ENCODE peak calls at places on chromosomes 5 and 9, in five cellular contexts. One of them, this sample, is unnamed.

GRCh38 chr5:14497276-14497675 is 84.3 kb upstream of the OTULINL start:
- DNase-seq in H9: no peak
- DNase-seq in H1: no peak
- DNase-seq in mesenchymal stem cell: no peak
- DNase-seq in neuronal stem cell: no peak
- DNase-seq in this sample: no peak

GRCh38 chr5:154523104-154523503 is 45.1 kb upstream of the HAND1 start:
- DNase-seq in neuronal stem cell: no peak
- DNase-seq in H1: no peak
- DNase-seq in mesenchymal stem cell: no peak
- DNase-seq in H9: no peak
- DNase-seq in this sample: no peak

GRCh38 chr9:133238272-133238850 is 29.3 kb upstream of the OBP2B start:
- DNase-seq in mesenchymal stem cell: peak
- DNase-seq in neuronal stem cell: peak
- DNase-seq in H1: peak
- DNase-seq in H9: peak
- DNase-seq in this sample: peak

GRCh38 chr5:123097871-123098735 is 9.1 kb downstream of the PRDM6 start:
- DNase-seq in neuronal stem cell: no peak
- DNase-seq in H1: no peak
- DNase-seq in H9: no peak
- DNase-seq in mesenchymal stem cell: no peak
- DNase-seq in this sample: no peak

GRCh38 chr9:123376218-123377071 is 20.4 kb downstream of the CRB2 start:
- DNase-seq in mesenchymal stem cell: no peak
- DNase-seq in neuronal stem cell: no peak
- DNase-seq in H9: no peak
- DNase-seq in H1: no peak
- DNase-seq in this sample: no peak

GRCh38 chr9:114378883-114379282 is 8.9 kb downstream of the AKNA start:
- DNase-seq in H9: no peak
- DNase-seq in mesenchymal stem cell: no peak
- DNase-seq in H1: no peak
- DNase-seq in neuronal stem cell: no peak
- DNase-seq in this sample: no peak

GRCh38 chr9:117276444-117276843 is 138.4 kb downstream of the ASTN2 start:
- DNase-seq in H1: no peak
- DNase-seq in mesenchymal stem cell: no peak
- DNase-seq in H9: no peak
- DNase-seq in neuronal stem cell: no peak
- DNase-seq in this sample: no peak

GRCh38 chr5:27797220-27797619 is 758.8 kb upstream of the CDH9 start:
- DNase-seq in mesenchymal stem cell: no peak
- DNase-seq in neuronal stem cell: no peak
- DNase-seq in H9: no peak
- DNase-seq in H1: no peak
- DNase-seq in this sample: no peak

GRCh38 chr5:172895549-172895948 is 61.5 kb downstream of the ERGIC1 start:
- DNase-seq in H9: no peak
- DNase-seq in neuronal stem cell: no peak
- DNase-seq in mesenchymal stem cell: no peak
- DNase-seq in H1: no peak
- DNase-seq in this sample: no peak

GRCh38 chr9:80664327-80665210 is 1024.8 kb downstream of the TLE1 start:
- DNase-seq in H1: no peak
- DNase-seq in neuronal stem cell: no peak
- DNase-seq in mesenchymal stem cell: peak
- DNase-seq in H9: no peak
- DNase-seq in this sample: no peak

GRCh38 chr5:89457411-89458329 is 574.7 kb upstream of the MEF2C start:
- DNase-seq in H9: no peak
- DNase-seq in H1: no peak
- DNase-seq in mesenchymal stem cell: peak
- DNase-seq in neuronal stem cell: no peak
- DNase-seq in this sample: no peak

GRCh38 chr9:33263936-33264472 is 504 bp downstream of the BAG1 start:
- DNase-seq in H1: no peak
- DNase-seq in H9: peak
- DNase-seq in neuronal stem cell: no peak
- DNase-seq in mesenchymal stem cell: peak
- DNase-seq in this sample: no peak
- H4K91ac ChIP-seq in H1: peak
- H4K91ac ChIP-seq in H9: no peak
- H4K91ac ChIP-seq in neuronal stem cell: no peak
- H4K91ac ChIP-seq in mesenchymal stem cell: no peak
- H4K91ac ChIP-seq in this sample: peak

GRCh38 chr5:109563189-109563588 is 126.5 kb upstream of the MAN2A1 start:
- DNase-seq in neuronal stem cell: no peak
- DNase-seq in mesenchymal stem cell: no peak
- DNase-seq in H9: no peak
- DNase-seq in H1: no peak
- DNase-seq in this sample: no peak
- H2BK12ac ChIP-seq in neuronal stem cell: no peak
- H2BK12ac ChIP-seq in mesenchymal stem cell: no peak
- H2BK12ac ChIP-seq in H9: no peak
- H2BK12ac ChIP-seq in H1: no peak
- H2BK12ac ChIP-seq in this sample: no peak

DNA sequence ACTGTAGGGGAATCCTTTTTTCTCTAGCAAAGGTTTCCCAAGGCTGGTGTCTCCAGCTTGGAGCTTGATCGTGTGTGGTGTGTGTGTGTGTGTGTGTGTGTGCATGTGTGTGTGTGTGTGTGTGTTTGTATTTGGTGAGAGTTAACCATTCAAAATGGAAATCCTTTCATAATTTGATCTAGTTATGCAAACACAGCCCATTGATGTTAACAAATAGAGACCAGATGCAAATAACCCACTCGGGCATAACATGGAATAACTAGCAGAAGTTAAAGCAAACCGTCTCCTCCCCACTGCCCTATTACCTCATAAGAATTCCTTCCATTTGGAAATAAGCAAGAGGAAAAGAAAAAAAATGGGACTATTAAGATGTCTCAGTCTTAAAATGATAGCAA is 24.9 kb upstream of the ZSWIM6 start:
- DNase-seq in mesenchymal stem cell: no peak
- DNase-seq in H1: no peak
- DNase-seq in neuronal stem cell: no peak
- DNase-seq in H9: no peak
- DNase-seq in this sample: no peak
- H3K23ac ChIP-seq in mesenchymal stem cell: no peak
- H3K23ac ChIP-seq in H1: no peak
- H3K23ac ChIP-seq in neuronal stem cell: no peak
- H3K23ac ChIP-seq in H9: no peak
- H3K23ac ChIP-seq in this sample: no peak

GRCh38 chr5:138336952-138337684 is 948 bp upstream of the FAM53C start:
- DNase-seq in neuronal stem cell: no peak
- DNase-seq in H9: no peak
- DNase-seq in H1: no peak
- DNase-seq in mesenchymal stem cell: peak
- DNase-seq in this sample: peak
- H4K91ac ChIP-seq in neuronal stem cell: no peak
- H4K91ac ChIP-seq in H9: no peak
- H4K91ac ChIP-seq in H1: no peak
- H4K91ac ChIP-seq in mesenchymal stem cell: no peak
- H4K91ac ChIP-seq in this sample: peak

GRCh38 chr5:34672196-34672595 is 16.1 kb downstream of the RAI14 start:
- DNase-seq in neuronal stem cell: no peak
- DNase-seq in H9: no peak
- DNase-seq in H1: no peak
- DNase-seq in mesenchymal stem cell: no peak
- DNase-seq in this sample: no peak
- H2BK12ac ChIP-seq in neuronal stem cell: no peak
- H2BK12ac ChIP-seq in H9: no peak
- H2BK12ac ChIP-seq in H1: no peak
- H2BK12ac ChIP-seq in mesenchymal stem cell: no peak
- H2BK12ac ChIP-seq in this sample: no peak

DNA sequence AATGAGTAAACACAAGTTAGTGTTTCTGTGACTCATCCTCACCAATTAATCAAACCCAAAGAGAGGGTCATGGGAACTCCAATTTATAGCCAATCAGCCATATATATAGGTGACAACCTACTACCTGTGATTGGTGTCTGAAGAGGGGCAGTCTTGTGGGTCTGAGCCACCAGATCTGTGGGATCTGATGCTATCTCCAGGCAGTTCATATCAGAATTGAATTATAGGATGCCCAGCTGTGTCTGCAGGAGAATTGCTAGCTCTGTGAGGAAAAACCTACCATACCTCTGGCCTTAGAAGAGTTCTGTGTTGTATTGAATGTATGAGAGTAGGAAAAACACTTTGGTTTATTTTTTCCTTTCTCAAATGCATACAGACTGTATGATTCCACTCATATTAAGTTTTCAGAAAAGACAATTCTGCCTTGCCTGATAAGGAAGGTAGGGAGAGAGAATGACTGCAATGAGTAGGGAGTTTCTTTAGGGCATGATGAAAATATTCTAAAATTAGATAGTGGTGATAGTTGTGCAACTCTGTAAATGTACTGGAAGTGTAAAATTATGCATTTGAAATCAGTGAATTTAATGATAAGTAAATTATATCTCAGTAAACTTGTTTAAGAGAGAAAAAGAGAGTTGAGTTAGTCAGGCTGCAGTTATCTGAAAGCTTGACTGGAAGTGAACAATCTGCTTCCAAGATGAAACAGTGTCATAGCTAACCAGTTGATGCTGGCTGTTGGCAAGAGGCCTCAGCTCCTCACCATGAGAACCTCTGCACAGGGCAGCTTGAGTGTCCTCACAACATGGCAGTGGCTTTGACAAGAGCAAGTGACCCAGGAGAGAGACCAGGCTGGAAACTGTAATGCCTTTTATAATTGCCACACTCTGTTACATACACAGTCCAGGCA is 274.8 kb downstream of the AUH start:
- DNase-seq in H1: no peak
- DNase-seq in H9: no peak
- DNase-seq in mesenchymal stem cell: no peak
- DNase-seq in neuronal stem cell: no peak
- DNase-seq in this sample: no peak
- H3K23ac ChIP-seq in H1: no peak
- H3K23ac ChIP-seq in H9: no peak
- H3K23ac ChIP-seq in mesenchymal stem cell: no peak
- H3K23ac ChIP-seq in neuronal stem cell: no peak
- H3K23ac ChIP-seq in this sample: no peak

DNA sequence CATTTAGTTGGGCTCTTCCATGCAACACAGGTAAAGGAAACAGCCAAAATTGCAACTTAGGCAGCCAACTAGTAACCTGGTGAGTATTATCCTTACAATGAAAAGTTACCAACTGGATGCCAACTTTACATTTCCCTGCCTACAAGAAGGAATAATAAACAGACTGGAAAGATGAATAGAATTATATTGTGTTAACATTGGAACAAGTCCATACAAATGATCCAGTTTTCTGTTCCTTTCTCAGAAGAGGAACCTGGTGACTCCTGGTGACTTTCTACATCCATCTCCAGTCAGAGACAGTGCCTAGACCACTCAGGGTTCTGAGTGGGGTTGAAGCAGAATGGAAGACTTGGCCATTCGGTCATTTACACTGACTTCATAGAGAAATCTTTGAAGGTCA is 20.6 kb downstream of the MARCHF3 start:
- DNase-seq in neuronal stem cell: no peak
- DNase-seq in mesenchymal stem cell: no peak
- DNase-seq in H9: no peak
- DNase-seq in H1: no peak
- DNase-seq in this sample: no peak
- H4K91ac ChIP-seq in neuronal stem cell: no peak
- H4K91ac ChIP-seq in mesenchymal stem cell: no peak
- H4K91ac ChIP-seq in H9: no peak
- H4K91ac ChIP-seq in H1: no peak
- H4K91ac ChIP-seq in this sample: no peak

DNA sequence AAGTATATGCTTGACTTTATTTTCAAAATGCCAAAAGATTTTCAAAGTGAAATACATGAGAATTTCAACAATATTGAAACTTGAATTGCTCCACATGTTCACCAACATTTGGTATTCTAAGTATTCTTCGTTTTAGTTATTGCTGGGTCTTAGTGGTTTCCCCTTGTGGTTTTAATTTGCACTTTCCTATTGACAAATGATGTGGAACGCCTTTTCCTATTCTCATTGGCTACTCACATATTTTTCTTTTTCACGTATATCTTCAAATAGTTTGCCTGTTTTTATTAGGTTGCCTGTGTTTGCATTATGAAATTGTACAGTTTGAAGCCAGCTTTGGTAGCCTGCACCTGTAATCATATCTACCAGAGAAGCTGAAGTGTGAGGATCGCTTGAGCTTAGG is 405.7 kb upstream of the IRX2 start:
- DNase-seq in H1: no peak
- DNase-seq in H9: no peak
- DNase-seq in mesenchymal stem cell: no peak
- DNase-seq in neuronal stem cell: no peak
- DNase-seq in this sample: no peak
- H2BK12ac ChIP-seq in H1: no peak
- H2BK12ac ChIP-seq in H9: no peak
- H2BK12ac ChIP-seq in mesenchymal stem cell: no peak
- H2BK12ac ChIP-seq in neuronal stem cell: no peak
- H2BK12ac ChIP-seq in this sample: no peak

DNA sequence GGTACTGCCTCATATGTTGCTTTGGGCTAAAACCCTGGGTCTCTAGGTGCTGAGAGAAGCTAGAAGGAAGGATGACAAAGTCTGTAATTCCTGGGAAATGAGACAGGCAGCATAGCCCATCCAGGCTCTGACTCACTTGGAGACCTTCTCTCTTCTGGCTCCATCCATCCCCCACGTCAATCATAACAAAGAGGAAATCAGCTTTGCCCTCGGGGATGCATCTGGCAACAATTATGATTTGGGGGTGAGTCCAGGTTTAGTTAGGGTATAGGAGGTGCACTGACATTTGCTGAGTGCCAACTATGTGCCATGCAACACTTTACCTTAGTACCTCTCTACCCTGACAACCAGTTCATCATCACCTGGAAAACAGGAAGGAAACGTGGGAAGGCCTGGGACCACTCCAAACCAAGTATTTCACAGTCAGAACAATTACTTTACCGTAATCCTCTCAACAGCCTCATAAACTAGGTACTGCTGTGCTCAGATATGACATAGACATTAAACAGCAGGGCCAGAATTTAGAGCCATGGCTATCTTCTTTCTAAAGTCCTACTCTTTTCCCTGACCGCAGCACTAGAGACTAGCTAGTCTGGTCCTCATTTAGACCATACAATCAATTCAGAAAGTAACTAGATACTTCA is 39.1 kb upstream of the GZMA start:
- DNase-seq in H1: no peak
- DNase-seq in H9: no peak
- DNase-seq in neuronal stem cell: no peak
- DNase-seq in mesenchymal stem cell: no peak
- DNase-seq in this sample: no peak
- H3K23ac ChIP-seq in H1: no peak
- H3K23ac ChIP-seq in H9: no peak
- H3K23ac ChIP-seq in neuronal stem cell: no peak
- H3K23ac ChIP-seq in mesenchymal stem cell: no peak
- H3K23ac ChIP-seq in this sample: no peak